ENCODE peak calls at places on chromosomes 11 and 22, in six cellular contexts. T, E, F, J, Q and U are unnamed samples.

GRCh38 chr22:30208631-30209603 is 37.6 kb downstream of the LIF start:
- DNase-seq in T (peak; percentile 89), F (peak; percentile 61), E (no peak), J (no peak), Q (no peak), U (peak; percentile 55)

GRCh38 chr11:85762226-85762625 is 48.7 kb downstream of the SYTL2 start:
- DNase-seq in T (no peak), J (no peak), Q (no peak), E (no peak), F (no peak), U (peak; percentile 40)

GRCh38 chr11:47551086-47551485 is 1.8 kb downstream of the CELF1 start:
- DNase-seq in T (peak; percentile 36), E (no peak), J (peak; percentile 60), F (peak; percentile 37), Q (peak; percentile 69), U (no peak)

GRCh38 chr11:35539781-35540281 is 14.4 kb upstream of the PAMR1 start:
- DNase-seq in Q (no peak), J (no peak), E (no peak), T (peak; percentile 70), F (no peak), U (no peak)

GRCh38 chr11:103024086-103024485 is 67.9 kb downstream of the DCUN1D5 start:
- DNase-seq in E (no peak), T (no peak), F (no peak), J (no peak), Q (no peak), U (peak; percentile 44)

GRCh38 chr22:31104869-31105268 is 2.5 kb downstream of the SELENOM start:
- DNase-seq in E (no peak), F (no peak), J (no peak), T (peak; percentile 56), Q (no peak), U (peak; percentile 2)

GRCh38 chr11:101915811-101916291 is 471 bp downstream of the ANGPTL5 start:
- DNase-seq in Q (peak; percentile 95), T (peak; percentile 24), J (peak; percentile 68), F (peak; percentile 34), E (no peak), U (no peak)

GRCh38 chr11:18785416-18785815 is 6.2 kb downstream of the PTPN5 start:
- DNase-seq in E (no peak), F (peak; percentile 48), T (no peak), J (no peak), Q (no peak), U (no peak)

GRCh38 chr22:48380016-48380665 is 1447.5 kb downstream of the BRD1 start:
- DNase-seq in J (no peak), Q (no peak), E (no peak), T (no peak), F (no peak), U (no peak)

GRCh38 chr11:121953122-121953521 is 162.9 kb downstream of the BLID start:
- DNase-seq in F (no peak), J (no peak), Q (no peak), T (no peak), E (no peak), U (no peak)

GRCh38 chr22:49975543-49976389 is 15.2 kb downstream of the PIM3 start:
- DNase-seq in J (no peak), Q (no peak), T (no peak), E (no peak), F (peak; percentile 55), U (peak; percentile 52)

GRCh38 chr11:116696381-116696941 is 76.3 kb downstream of the BUD13 start:
- DNase-seq in J (no peak), T (no peak), F (peak; percentile 21), E (no peak), Q (no peak), U (no peak)

DNA sequence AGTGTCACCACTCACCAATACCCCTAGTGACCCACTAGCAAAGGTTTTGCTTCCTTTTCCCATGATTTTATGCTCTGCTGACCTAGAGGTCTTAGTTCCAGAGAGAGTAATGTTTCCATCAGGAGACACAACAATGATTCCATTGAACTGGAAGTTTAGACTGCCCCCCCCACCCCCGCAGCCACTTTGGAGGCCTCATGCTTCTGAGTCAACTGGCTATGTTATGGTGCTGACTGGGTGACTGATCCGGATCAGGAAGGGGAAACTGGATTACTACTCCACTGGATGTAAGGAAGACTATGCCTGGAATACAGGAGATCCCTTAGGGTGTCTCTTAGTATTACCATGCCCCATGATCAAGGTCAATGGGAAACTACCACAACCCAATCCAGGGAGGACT is 633.6 kb downstream of the OPCML start:
- DNase-seq in T (no peak), F (no peak), Q (no peak), E (no peak), J (no peak), U (no peak)
- H3K9me2 ChIP-seq in T (no peaks in the 10 kb centered on the region), F (no peaks in the 10 kb centered on the region), Q (no peaks in the 10 kb centered on the region), E (no peaks in the 10 kb centered on the region), J (no peaks in the 10 kb centered on the region), U (no peaks in the 10 kb centered on the region)

GRCh38 chr11:132898021-132898420 is 634.3 kb downstream of the OPCML start:
- DNase-seq in T (no peak), E (no peak), F (no peak), J (no peak), Q (no peak), U (no peak)
- H3K9me2 ChIP-seq in T (no peaks in the 10 kb centered on the region), E (no peaks in the 10 kb centered on the region), F (no peaks in the 10 kb centered on the region), J (no peaks in the 10 kb centered on the region), Q (no peaks in the 10 kb centered on the region), U (no peaks in the 10 kb centered on the region)

GRCh38 chr22:33889748-33890147 is 30.5 kb downstream of the LARGE1 start:
- DNase-seq in F (no peak), J (no peak), Q (peak; percentile 66), E (no peak), T (no peak), U (no peak)
- H3K9me2 ChIP-seq in F (no peaks in the 10 kb centered on the region), J (no peaks in the 10 kb centered on the region), Q (no peaks in the 10 kb centered on the region), E (no peaks in the 10 kb centered on the region), T (no peaks in the 10 kb centered on the region), U (no peaks in the 10 kb centered on the region)

DNA sequence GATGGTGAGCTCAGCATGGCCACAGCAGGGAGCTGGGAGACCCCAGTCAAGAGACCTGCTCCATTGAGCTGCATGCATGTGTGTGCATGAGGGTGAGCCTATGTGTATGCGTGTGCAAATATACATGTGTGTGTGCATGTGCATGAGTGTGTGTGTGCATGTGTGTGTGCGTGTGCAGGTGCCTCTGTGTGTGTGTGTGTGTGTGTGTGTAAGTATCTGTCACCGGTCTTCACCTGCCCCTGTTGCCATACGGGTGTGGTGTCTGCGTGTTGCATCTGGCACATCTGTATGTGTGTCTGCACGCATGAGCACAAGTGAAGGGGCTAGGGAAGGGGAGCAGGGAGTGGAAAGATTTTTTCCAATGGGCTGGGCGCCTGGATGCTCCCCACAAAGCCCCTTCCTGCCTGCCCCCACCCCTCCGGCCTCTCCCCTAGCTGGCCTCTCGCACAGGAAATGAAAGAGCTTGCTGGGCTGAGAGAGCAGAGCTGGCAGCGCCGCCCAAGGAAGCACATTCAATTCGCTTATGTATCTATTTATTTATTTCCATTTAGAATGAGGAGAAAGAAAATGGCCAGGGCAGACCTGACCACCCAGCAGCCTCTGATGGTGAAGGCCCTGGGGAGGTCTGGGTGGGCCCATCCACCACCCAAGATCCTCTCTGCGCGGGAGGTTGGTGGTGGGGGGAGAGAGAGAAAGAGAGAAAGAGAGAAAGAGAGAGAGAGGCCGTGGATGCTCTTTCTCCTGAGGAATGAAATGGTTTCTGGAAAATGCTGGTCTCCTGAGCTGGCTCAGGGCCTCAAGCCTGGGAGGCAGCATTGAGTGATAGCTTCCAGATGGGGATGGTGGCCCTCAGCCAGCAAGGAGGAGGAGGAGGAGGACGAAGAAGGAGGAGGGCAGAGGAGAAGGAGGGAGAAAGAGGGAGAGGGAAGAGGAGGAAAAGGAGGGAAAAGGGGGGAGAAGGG is 4.3 kb downstream of the TSPAN32 start:
- DNase-seq in J (no peak), E (no peak), Q (no peak), T (peak; percentile 82), F (peak; percentile 46), U (no peak)
- H3K9me2 ChIP-seq in J (no peaks in the 10 kb centered on the region), E (no peaks in the 10 kb centered on the region), Q (no peaks in the 10 kb centered on the region), T (no peaks in the 10 kb centered on the region), F (no peaks in the 10 kb centered on the region), U (no peaks in the 10 kb centered on the region)

GRCh38 chr22:47204002-47204979 is 441.8 kb downstream of the TBC1D22A start:
- DNase-seq in F (no peak), J (no peak), T (no peak), E (no peak), Q (no peak), U (no peak)

GRCh38 chr22:47205562-47205961 is 443.1 kb downstream of the TBC1D22A start:
- DNase-seq in J (no peak), E (no peak), F (no peak), Q (no peak), T (no peak), U (no peak)

GRCh38 chr22:47203554-47203991 is 441.1 kb downstream of the TBC1D22A start:
- DNase-seq in E (no peak), F (no peak), Q (no peak), T (no peak), J (no peak), U (no peak)

GRCh38 chr22:47206185-47206584 is 443.7 kb downstream of the TBC1D22A start:
- DNase-seq in E (no peak), Q (no peak), J (no peak), T (no peak), F (no peak), U (no peak)

GRCh38 chr22:47205081-47205491 is 442.6 kb downstream of the TBC1D22A start:
- DNase-seq in T (peak; percentile 2), Q (no peak), J (no peak), E (no peak), F (no peak), U (no peak)
- H3K9me2 ChIP-seq in T (no peaks in the 10 kb centered on the region), Q (no peaks in the 10 kb centered on the region), J (no peaks in the 10 kb centered on the region), E (no peaks in the 10 kb centered on the region), F (no peaks in the 10 kb centered on the region), U (no peaks in the 10 kb centered on the region)

GRCh38 chr22:32567544-32567943 is 92.9 kb downstream of the FBXO7 start:
- DNase-seq in J (no peak), E (no peak), T (no peak), Q (no peak), F (no peak), U (no peak)
- H3K9me2 ChIP-seq in J (no peaks in the 10 kb centered on the region), E (no peaks in the 10 kb centered on the region), T (no peaks in the 10 kb centered on the region), Q (no peaks in the 10 kb centered on the region), F (no peaks in the 10 kb centered on the region), U (no peaks in the 10 kb centered on the region)

DNA sequence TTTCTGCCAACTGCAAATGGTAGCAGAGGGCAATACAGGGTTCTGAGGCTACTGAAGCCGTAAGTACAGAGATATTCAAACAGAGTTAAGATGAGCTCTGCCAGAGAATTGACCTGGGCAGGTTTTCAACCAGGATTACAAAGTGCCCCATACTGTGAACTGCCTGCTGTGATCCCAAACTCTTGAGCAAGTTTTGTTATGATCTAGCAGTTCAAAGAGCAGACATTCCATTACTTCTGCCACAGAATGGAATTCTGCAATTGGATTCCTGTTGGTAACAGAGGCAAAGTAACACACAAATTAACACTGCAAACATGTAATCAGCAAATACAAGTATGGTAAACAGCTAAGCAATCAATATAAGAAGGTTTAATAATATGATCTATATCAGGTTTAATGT is 31.2 kb downstream of the ALG9 start:
- DNase-seq in T (no peak), J (no peak), E (no peak), F (no peak), Q (no peak), U (no peak)
- H3K9me2 ChIP-seq in T (no peaks in the 10 kb centered on the region), J (no peaks in the 10 kb centered on the region), E (no peaks in the 10 kb centered on the region), F (no peaks in the 10 kb centered on the region), Q (no peaks in the 10 kb centered on the region), U (no peaks in the 10 kb centered on the region)